ENCODE peak calls at places on chromosomes 12 and 14, in ten cellular contexts. M, S, F, B, J, Z, H, X, C and A are unnamed samples. For H3K4me1, the result is how much of the 10 kb centered on the place peaks cover.

GRCh38 chr12:26287666-26288408 is 92.5 kb downstream of the SSPN start:
- DNase-seq in M (no peak), S (no peak), F (peak), B (peak), J (no peak), Z (no peak), H (no peak), X (no peak), C (peak), A (peak)

GRCh38 chr14:102786758-102787157 is 9.5 kb downstream of the TRAF3 start:
- DNase-seq in M (no peak), S (no peak), F (no peak), B (no peak), J (no peak), Z (no peak), H (peak), X (peak), C (no peak), A (no peak)

GRCh38 chr12:68487721-68488309 is 122.9 kb upstream of the RAP1B start:
- DNase-seq in M (no peak), S (no peak), F (no peak), B (no peak), J (no peak), Z (no peak), H (no peak), X (no peak), C (no peak), A (no peak)

GRCh38 chr12:90922068-90922743 is 32.8 kb downstream of the CCER1 start:
- DNase-seq in M (no peak), S (no peak), F (peak), B (peak), J (no peak), Z (no peak), H (peak), X (no peak), C (no peak), A (peak)

GRCh38 chr12:3034067-3034750 is 43.0 kb upstream of the TSPAN9 start:
- DNase-seq in M (peak), S (no peak), F (peak), B (peak), J (peak), Z (no peak), H (peak), X (peak), C (peak), A (peak)

GRCh38 chr12:62361048-62361447 is 100.8 kb downstream of the USP15 start:
- DNase-seq in M (no peak), S (no peak), F (no peak), B (no peak), J (no peak), Z (no peak), H (no peak), X (no peak), C (no peak), A (peak)

GRCh38 chr14:46840971-46841729 is 189.6 kb upstream of the RPL10L start:
- DNase-seq in M (peak), S (no peak), F (no peak), B (no peak), J (peak), Z (no peak), H (no peak), X (no peak), C (no peak), A (peak)

GRCh38 chr12:54628186-54628846 is 6.4 kb downstream of the LACRT start:
- DNase-seq in M (no peak), S (no peak), F (no peak), B (no peak), J (no peak), Z (no peak), H (no peak), X (no peak), C (no peak), A (no peak)

GRCh38 chr14:93032301-93032929 is 83.3 kb downstream of the ITPK1 start:
- DNase-seq in M (no peak), S (no peak), F (no peak), B (no peak), J (no peak), Z (peak), H (peak), X (no peak), C (no peak), A (no peak)

GRCh38 chr12:2922329-2922728 is 31.6 kb downstream of the TULP3 start:
- DNase-seq in M (no peak), S (no peak), F (no peak), B (no peak), J (no peak), Z (no peak), H (peak), X (no peak), C (no peak), A (peak)

GRCh38 chr14:86796221-86797074 is 1196.5 kb downstream of the GALC start:
- DNase-seq in M (no peak), S (no peak), F (peak), B (peak), J (no peak), Z (no peak), H (no peak), X (no peak), C (no peak), A (peak)

GRCh38 chr14:63910593-63911363 is 58.0 kb downstream of the SYNE2 start:
- DNase-seq in M (no peak), S (no peak), F (peak), B (peak), J (no peak), Z (no peak), H (peak), X (no peak), C (no peak), A (no peak)

GRCh38 chr14:93493054-93493453 is 62.3 kb downstream of the UNC79 start:
- DNase-seq in M (peak), S (no peak), F (no peak), B (no peak), J (no peak), Z (no peak), H (no peak), X (no peak), C (no peak), A (no peak)

GRCh38 chr14:103624860-103625259 is 4.2 kb upstream of the KLC1 start:
- DNase-seq in M (peak), S (peak), F (peak), B (peak), J (peak), Z (peak), H (peak), X (peak), C (peak), A (peak)

GRCh38 chr12:63525831-63526230 is 142.5 kb downstream of the DPY19L2 start:
- DNase-seq in M (no peak), S (no peak), F (no peak), B (no peak), J (no peak), Z (no peak), H (no peak), X (no peak), C (no peak), A (no peak)

GRCh38 chr12:53325539-53326061 is 4.2 kb upstream of the AAAS start:
- DNase-seq in M (peak), S (no peak), F (no peak), B (no peak), J (no peak), Z (peak), H (peak), X (peak), C (peak), A (no peak)

DNA sequence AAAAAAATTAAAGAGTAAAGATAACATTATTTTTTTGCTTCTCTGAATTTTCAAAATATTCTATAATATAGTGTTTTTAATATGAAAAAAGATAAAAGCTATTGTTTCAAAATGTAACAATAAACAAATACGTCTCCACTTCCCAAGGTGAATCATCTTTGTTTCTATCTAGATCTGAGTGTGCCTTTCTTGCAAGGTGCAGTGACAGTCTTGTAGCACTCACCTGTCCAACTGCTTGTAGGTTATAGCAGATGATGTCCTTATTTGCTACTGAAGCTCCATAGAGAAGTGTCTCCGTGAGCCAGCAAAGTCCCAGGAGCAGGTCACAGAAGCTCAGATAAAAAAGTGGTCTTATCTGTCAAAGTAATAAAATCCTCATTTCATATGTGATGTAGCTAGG is 21.4 kb downstream of the TMEM116 start:
- DNase-seq in M (no peak), S (no peak), F (no peak), B (no peak), J (no peak), Z (no peak), H (no peak), X (no peak), C (no peak), A (no peak)
- H3K4me1 ChIP-seq in M (under half), S (under half), F (under half), B (under half), J (under half), Z (under half), H (under half), X (under half), C (under half), A (under half)

GRCh38 chr14:75424496-75424895 is 3.3 kb upstream of the JDP2 start:
- DNase-seq in M (no peak), S (no peak), F (no peak), B (no peak), J (no peak), Z (no peak), H (no peak), X (no peak), C (no peak), A (no peak)

GRCh38 chr14:75417674-75418073 is 10.1 kb upstream of the JDP2 start:
- DNase-seq in M (no peak), S (no peak), F (peak), B (peak), J (peak), Z (no peak), H (peak), X (no peak), C (no peak), A (peak)

GRCh38 chr14:75422169-75422568 is 5.7 kb upstream of the JDP2 start:
- DNase-seq in M (no peak), S (no peak), F (peak), B (no peak), J (no peak), Z (no peak), H (peak), X (no peak), C (no peak), A (peak)

GRCh38 chr14:75418779-75419768 is 8.7 kb upstream of the JDP2 start:
- DNase-seq in M (peak), S (no peak), F (no peak), B (peak), J (peak), Z (peak), H (no peak), X (peak), C (no peak), A (no peak)
- H3K4me3 ChIP-seq in M (no peak), S (no peak), F (no peak), B (peak), J (no peak), Z (peak), H (no peak), X (no peak), C (no peak), A (no peak)

GRCh38 chr14:22526210-22526609 is 62.8 kb downstream of the DAD1 start:
- DNase-seq in M (no peak), S (no peak), F (no peak), B (no peak), J (no peak), Z (no peak), H (no peak), X (no peak), C (no peak), A (no peak)

GRCh38 chr14:22526744-22527143 is 62.3 kb downstream of the DAD1 start:
- DNase-seq in M (no peak), S (no peak), F (no peak), B (no peak), J (no peak), Z (no peak), H (no peak), X (no peak), C (no peak), A (no peak)

GRCh38 chr14:22523283-22523682 is 65.7 kb downstream of the DAD1 start:
- DNase-seq in M (no peak), S (no peak), F (no peak), B (no peak), J (no peak), Z (no peak), H (no peak), X (no peak), C (no peak), A (peak)

GRCh38 chr14:22524784-22525161 is 64.3 kb downstream of the DAD1 start:
- DNase-seq in M (no peak), S (no peak), F (no peak), B (no peak), J (no peak), Z (no peak), H (no peak), X (no peak), C (no peak), A (peak)

DNA sequence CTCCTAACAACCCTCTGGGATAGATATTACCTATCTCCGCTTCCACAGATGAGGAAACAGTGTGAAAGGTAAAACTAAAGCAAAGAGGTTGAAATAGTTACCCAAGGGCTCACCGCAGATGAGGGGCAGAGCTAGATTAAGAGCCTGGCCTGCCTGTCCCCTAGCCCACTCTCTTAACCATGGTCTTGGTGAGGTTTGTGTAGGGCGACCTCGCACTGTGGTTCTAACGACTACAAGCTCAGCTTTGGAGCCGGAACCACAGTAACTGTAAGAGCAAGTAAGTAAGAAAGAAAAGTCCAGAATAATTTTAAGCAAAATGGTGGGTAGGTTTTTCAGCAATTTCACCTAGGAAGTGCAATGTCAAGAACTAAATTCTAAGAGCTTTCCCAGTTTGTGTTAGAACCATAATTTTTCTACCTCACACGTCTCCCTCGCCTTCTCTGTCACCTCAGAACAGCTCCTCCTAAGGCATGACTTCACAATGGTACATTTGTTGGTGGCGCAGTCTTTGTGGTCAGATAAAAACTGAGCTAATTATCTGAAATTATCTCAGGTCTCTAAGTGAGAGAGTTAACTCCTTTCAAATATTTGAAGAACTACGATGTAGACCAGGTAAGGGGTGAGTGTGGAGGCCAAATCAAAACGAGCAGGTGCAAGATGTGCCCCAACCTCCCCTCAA is 64.8 kb downstream of the DAD1 start:
- DNase-seq in M (no peak), S (no peak), F (no peak), B (no peak), J (no peak), Z (no peak), H (no peak), X (no peak), C (no peak), A (no peak)
- H3K4me1 ChIP-seq in M (under half), S (under half), F (under half), B (under half), J (under half), Z (under half), H (under half), X (half or more), C (under half), A (under half)

GRCh38 chr12:49903351-49903699 is 375 bp downstream of the FAIM2 start:
- DNase-seq in M (no peak), S (no peak), F (no peak), B (no peak), J (no peak), Z (no peak), H (no peak), X (no peak), C (peak), A (no peak)
- H3K4me3 ChIP-seq in M (no peak), S (no peak), F (peak), B (no peak), J (no peak), Z (peak), H (peak), X (peak), C (no peak), A (peak)

DNA sequence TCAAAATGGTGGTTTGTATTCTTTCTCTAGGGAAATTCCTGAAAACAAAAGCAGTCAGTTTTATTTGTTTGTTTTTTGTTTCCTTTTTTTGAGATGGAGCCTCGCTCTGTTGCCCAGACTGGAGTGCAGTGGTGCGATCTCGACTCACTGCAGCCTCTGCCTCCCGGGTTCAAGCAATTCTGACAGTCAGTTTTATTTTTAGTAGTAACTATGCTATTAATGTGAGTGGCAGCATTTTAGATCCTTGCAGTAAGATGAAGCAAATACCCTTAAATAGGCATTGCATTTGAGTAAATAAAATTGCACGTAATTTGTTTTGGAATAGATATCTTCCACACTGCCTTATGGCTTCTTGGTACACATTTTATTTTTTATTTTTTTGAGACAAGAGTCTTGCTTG is 23.6 kb downstream of the YY1 start:
- DNase-seq in M (no peak), S (no peak), F (no peak), B (no peak), J (no peak), Z (no peak), H (no peak), X (no peak), C (no peak), A (no peak)
- H3K4me1 ChIP-seq in M (under half), S (under half), F (under half), B (under half), J (under half), Z (under half), H (under half), X (half or more), C (under half), A (under half)